ENCODE peak calls at places on chromosomes 1 and 21, in five cellular contexts. W, X, L, D and I are unnamed samples.

GRCh38 chr1:10802948-10803715 is 6.7 kb upstream of the CASZ1 start:
- DNase-seq in W (no peak), X (no peak), L (no peak), D (no peak), I (no peak)

GRCh38 chr1:199279107-199279506 is 640.3 kb downstream of the PTPRC start:
- DNase-seq in W (no peak), X (peak; percentile 76), L (no peak), D (no peak), I (no peak)

GRCh38 chr1:42013881-42014470 is 95.3 kb upstream of the HIVEP3 start:
- DNase-seq in W (no peak), X (peak; percentile 31), L (no peak), D (no peak), I (no peak)

GRCh38 chr1:55276671-55277376 is 61.7 kb upstream of the USP24 start:
- DNase-seq in W (no peak), X (no peak), L (no peak), D (no peak), I (no peak)

GRCh38 chr1:231931846-231932454 is 305.4 kb downstream of the DISC1 start:
- DNase-seq in W (no peak), X (no peak), L (peak; percentile 76), D (peak; percentile 10), I (no peak)

GRCh38 chr1:44221793-44222192 is 8.5 kb downstream of the DMAP1 start:
- DNase-seq in W (no peak), X (no peak), L (no peak), D (no peak), I (no peak)

GRCh38 chr1:167221804-167222610 is 1.3 kb downstream of the POU2F1 start:
- DNase-seq in W (peak; percentile 80), X (peak; percentile 80), L (peak; percentile 91), D (peak; percentile 80), I (peak; percentile 71)

GRCh38 chr1:176989023-176989422 is 175.5 kb downstream of the ASTN1 start:
- DNase-seq in W (no peak), X (peak; percentile 36), L (no peak), D (no peak), I (no peak)

GRCh38 chr21:30044447-30045064 is 104.8 kb upstream of the GRIK1 start:
- DNase-seq in W (peak; percentile 50), X (peak; percentile 52), L (peak; percentile 23), D (peak; percentile 13), I (peak; percentile 29)

GRCh38 chr21:34640858-34641257 is 25.9 kb upstream of the RCAN1 start:
- DNase-seq in W (no peak), X (peak; percentile 64), L (no peak), D (no peak), I (no peak)

GRCh38 chr1:46183926-46184557 is 7.8 kb upstream of the P3R3URF start:
- DNase-seq in W (no peak), X (no peak), L (no peak), D (no peak), I (no peak)

GRCh38 chr1:189036628-189037027 is 1441.0 kb downstream of the BRINP3 start:
- DNase-seq in W (no peak), X (no peak), L (no peak), D (no peak), I (no peak)

GRCh38 chr1:958823-959729 is at the start of gene NOC2L:
- DNase-seq in W (peak; percentile 94), X (peak; percentile 88), L (peak; percentile 91), D (peak; percentile 95), I (peak; percentile 90)
- TF ChIP-seq CTCF in W (no peak), X (no peak), L (no peak), D (no peak), I (no peak)

DNA sequence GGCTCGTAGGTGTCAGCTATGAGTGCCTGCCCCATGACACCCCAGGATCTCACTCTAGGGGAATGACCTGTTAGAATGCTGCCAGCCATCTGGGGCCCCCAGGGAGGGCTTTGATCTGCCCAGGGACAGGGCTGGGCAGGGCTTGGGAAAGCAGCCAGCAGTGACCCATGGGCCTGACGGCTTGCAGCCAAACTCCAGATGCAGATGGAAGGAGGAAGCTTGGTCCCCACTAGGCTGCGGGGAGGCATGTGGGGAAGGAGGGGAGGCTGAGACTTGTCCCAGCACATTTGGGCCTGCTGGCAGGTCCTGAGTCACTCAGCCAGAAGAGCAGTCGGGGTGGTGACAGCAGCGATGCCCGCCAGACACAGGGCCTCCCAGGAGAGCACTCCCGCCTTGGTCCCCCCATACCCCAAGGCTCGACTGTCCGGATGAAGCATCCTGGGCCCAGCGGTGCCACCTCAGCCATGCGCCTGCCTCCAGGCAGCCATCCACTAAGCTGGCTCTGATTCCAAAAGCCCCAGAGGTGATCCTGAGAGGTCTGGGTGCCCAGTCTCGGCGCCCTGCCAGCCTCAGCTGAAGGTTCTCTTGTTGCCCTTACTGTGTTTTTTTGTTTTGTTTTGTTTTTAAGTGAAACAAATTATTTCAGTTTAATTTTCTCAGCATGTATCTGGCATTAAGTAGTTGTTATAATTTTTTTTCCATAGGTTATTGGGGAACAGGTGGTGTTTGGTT is 45.0 kb downstream of the NUAK2 start:
- DNase-seq in W (no peak), X (no peak), L (no peak), D (peak; percentile 53), I (no peak)
- H3K4me3 ChIP-seq in W (no peak overlapping the region), X (no peak overlapping the region), L (no peak overlapping the region), D (no peak overlapping the region), I (no peak overlapping the region)

GRCh38 chr1:111270781-111271463 is 19.7 kb upstream of the CHIA start:
- DNase-seq in W (no peak), X (no peak), L (no peak), D (peak; percentile 10), I (no peak)
- TF ChIP-seq CTCF in W (no peak), X (no peak), L (no peak), D (no peak), I (no peak)

GRCh38 chr21:45859762-45860357 is 121.7 kb upstream of the COL6A1 start:
- DNase-seq in W (no peak), X (no peak), L (no peak), D (no peak), I (no peak)

GRCh38 chr21:45858180-45858579 is 123.4 kb upstream of the COL6A1 start:
- DNase-seq in W (no peak), X (no peak), L (no peak), D (no peak), I (no peak)

GRCh38 chr21:45860493-45861155 is 120.9 kb upstream of the COL6A1 start:
- DNase-seq in W (no peak), X (no peak), L (no peak), D (no peak), I (no peak)

GRCh38 chr21:45857761-45858160 is 123.8 kb upstream of the COL6A1 start:
- DNase-seq in W (no peak), X (no peak), L (no peak), D (no peak), I (no peak)

DNA sequence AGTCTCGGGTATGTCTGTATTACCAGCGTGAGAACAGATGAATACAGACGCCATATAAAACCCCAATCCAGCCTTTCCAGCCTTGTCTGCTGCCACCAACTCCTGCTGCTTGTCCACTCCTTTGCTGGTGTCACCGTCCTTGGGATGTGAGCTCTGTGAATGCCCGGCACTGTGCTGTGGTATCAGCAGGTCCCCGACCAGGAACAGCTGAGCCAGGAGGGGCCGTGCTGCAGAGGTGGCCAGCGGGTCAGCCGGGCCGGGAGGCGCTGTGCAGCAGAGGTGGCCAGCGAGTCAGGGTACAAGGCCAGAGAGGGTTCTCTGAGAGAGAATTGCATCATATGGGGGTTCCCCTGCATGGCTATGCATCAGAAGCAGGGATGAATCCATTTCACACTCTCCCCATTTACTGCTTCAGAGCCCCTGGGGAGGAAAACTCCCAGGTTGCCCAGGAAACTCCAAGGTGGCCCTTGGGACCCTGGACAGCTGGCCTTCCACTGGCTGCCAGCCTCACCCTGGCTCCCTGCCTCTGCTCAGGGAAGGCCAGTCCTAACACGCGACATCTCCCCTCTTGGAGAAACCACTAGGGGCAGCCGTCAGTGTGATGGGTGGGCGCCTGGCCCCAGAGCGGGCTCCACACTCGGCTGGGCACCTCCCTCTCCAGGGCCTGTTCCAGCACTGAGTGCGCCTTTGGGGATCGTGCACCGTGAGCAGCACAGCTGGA is 122.4 kb upstream of the COL6A1 start:
- DNase-seq in W (no peak), X (no peak), L (no peak), D (no peak), I (no peak)
- H3K4me3 ChIP-seq in W (no peak overlapping the region), X (no peak overlapping the region), L (no peak overlapping the region), D (no peak overlapping the region), I (no peak overlapping the region)

DNA sequence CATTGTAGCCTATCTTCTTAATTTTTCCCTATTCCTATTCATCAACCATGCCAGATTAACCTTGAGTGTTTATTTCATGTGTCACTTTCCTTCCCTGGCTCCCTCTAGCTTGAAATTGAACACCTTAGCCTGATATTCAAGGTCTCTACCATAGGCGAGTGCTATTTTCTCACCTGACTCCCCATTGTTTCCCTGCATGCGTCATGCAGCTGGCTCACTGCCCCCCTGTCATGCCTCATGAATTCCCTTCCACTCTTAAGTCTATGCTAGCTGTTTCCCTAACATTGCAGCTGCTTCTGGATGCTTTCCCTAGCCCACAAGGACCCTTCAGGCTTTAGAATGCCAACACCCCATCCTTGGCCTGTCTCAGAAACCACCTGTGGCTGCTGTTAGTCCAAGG is 56.7 kb upstream of the CD1D start:
- DNase-seq in W (no peak), X (peak; percentile 47), L (no peak), D (peak; percentile 88), I (no peak)
- TF ChIP-seq CTCF in W (no peak), X (no peak), L (no peak), D (no peak), I (no peak)

GRCh38 chr1:245058882-245059281 is 95.9 kb upstream of the KIF26B start:
- DNase-seq in W (no peak), X (no peak), L (no peak), D (no peak), I (no peak)
- H3K4me3 ChIP-seq in W (no peak overlapping the region), X (no peak overlapping the region), L (no peak overlapping the region), D (no peak overlapping the region), I (no peak overlapping the region)

GRCh38 chr1:191025896-191026642 is 548.4 kb upstream of the BRINP3 start:
- DNase-seq in W (no peak), X (no peak), L (no peak), D (no peak), I (no peak)
- TF ChIP-seq CTCF in W (no peak), X (no peak), L (no peak), D (no peak), I (no peak)

DNA sequence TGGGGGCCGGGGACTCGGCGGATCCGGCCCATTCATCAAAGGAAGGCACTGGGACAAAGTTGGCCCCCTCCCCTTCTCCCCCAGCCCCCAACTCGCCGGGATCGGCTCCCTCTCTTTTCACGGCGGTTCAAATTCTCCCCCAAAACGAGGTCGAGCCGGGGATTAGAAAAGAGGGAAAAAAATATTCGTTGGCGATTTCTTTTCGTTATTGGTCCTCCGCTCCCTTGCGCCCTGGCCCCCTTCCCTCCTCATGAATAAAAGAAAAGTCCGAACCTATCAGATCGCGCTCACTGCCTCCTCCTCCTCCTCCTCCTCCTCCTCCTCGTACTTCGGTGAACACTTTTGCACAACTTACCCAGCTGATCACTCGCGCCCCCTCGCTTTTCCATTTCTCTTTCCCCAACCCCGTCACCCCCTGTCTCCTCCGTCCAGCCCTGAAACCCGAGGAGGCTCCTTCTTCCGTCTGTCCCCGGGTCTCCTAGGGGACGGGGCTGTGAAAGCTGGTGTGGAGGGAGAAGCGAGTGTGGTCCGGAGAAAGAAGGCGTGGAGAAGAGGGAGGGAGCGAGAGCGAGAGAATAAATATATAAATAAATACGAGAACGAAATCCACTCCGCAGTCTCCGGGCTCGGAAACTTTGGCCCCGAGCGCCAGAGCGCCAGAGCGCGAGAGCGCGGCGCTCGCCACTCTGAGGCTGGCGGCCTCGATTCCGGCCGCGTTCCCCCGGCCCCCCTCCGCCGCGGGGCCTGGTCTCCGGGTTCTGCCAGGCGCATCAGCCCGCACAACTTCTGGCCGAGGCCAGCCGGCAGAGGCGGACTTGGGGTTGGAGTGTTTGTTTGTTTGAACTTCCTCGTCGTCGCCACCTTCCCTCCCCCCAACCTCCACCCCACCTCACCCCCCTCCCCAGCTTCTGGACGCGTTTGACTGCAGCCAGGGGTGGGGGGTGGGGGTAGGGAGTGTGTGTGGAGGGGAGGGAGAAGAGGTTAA is at the start of gene PAX7:
- DNase-seq in W (no peak), X (no peak), L (no peak), D (no peak), I (no peak)
- H3K4me3 ChIP-seq in W (no peak within 1 kb of the TSS), X (no peak within 1 kb of the TSS), L (no peak within 1 kb of the TSS), D (no peak within 1 kb of the TSS), I (no peak within 1 kb of the TSS)

GRCh38 chr1:192539450-192540132 is 36.0 kb upstream of the RGS1 start:
- DNase-seq in W (peak; percentile 84), X (peak; percentile 98), L (no peak), D (no peak), I (no peak)
- TF ChIP-seq CTCF in W (no peak), X (no peak), L (no peak), D (no peak), I (no peak)